ENCODE peak calls at places on chromosomes 12 and 14, in four cellular contexts. One of them, this sample, is unnamed.

GRCh38 chr12:2805146-2805525 is 7.3 kb upstream of the ITFG2 start:
- DNase-seq in BE2C: no peak
- DNase-seq in upper lobe of right lung: no peak
- DNase-seq in tibial artery: no peak
- DNase-seq in this sample: no peak

GRCh38 chr12:87720967-87721366 is 308.2 kb downstream of the C12orf50 start:
- DNase-seq in BE2C: no peak
- DNase-seq in upper lobe of right lung: no peak
- DNase-seq in tibial artery: no peak
- DNase-seq in this sample: no peak

GRCh38 chr12:8890313-8891084 is 23.8 kb upstream of the PHC1 start:
- DNase-seq in BE2C: peak; percentile 60
- DNase-seq in upper lobe of right lung: no peak
- DNase-seq in tibial artery: peak; percentile 42
- DNase-seq in this sample: peak; percentile 81

GRCh38 chr12:3200032-3200617 is 122.9 kb downstream of the TSPAN9 start:
- DNase-seq in BE2C: peak; percentile 93
- DNase-seq in upper lobe of right lung: peak; percentile 72
- DNase-seq in tibial artery: no peak
- DNase-seq in this sample: peak; percentile 100

GRCh38 chr14:31080489-31080888 is 54.3 kb upstream of the STRN3 start:
- DNase-seq in BE2C: no peak
- DNase-seq in upper lobe of right lung: no peak
- DNase-seq in tibial artery: no peak
- DNase-seq in this sample: no peak

GRCh38 chr12:104201238-104202001 is 14.2 kb upstream of the TXNRD1 start:
- DNase-seq in BE2C: peak; percentile 37
- DNase-seq in upper lobe of right lung: no peak
- DNase-seq in tibial artery: peak; percentile 37
- DNase-seq in this sample: peak; percentile 74

GRCh38 chr12:24769682-24770081 is 179.2 kb downstream of the BCAT1 start:
- DNase-seq in BE2C: no peak
- DNase-seq in upper lobe of right lung: no peak
- DNase-seq in tibial artery: no peak
- DNase-seq in this sample: no peak

GRCh38 chr12:467591-467990 is 7.9 kb downstream of the B4GALNT3 start:
- DNase-seq in BE2C: no peak
- DNase-seq in upper lobe of right lung: no peak
- DNase-seq in tibial artery: no peak
- DNase-seq in this sample: no peak

GRCh38 chr14:69931960-69932359 is 52.7 kb downstream of the SMOC1 start:
- DNase-seq in BE2C: no peak
- DNase-seq in upper lobe of right lung: no peak
- DNase-seq in tibial artery: no peak
- DNase-seq in this sample: peak; percentile 65

GRCh38 chr12:119179335-119180021 is 747 bp downstream of the HSPB8 start:
- DNase-seq in BE2C: no peak
- DNase-seq in upper lobe of right lung: no peak
- DNase-seq in tibial artery: no peak
- DNase-seq in this sample: peak; percentile 78

GRCh38 chr12:109115758-109116610 is at the start of gene ACACB:
- DNase-seq in BE2C: peak; percentile 33
- DNase-seq in upper lobe of right lung: peak; percentile 83
- DNase-seq in tibial artery: peak; percentile 65
- DNase-seq in this sample: no peak

GRCh38 chr14:21044106-21044618 is 2.0 kb downstream of the RNASE7 start:
- DNase-seq in BE2C: peak; percentile 93
- DNase-seq in upper lobe of right lung: no peak
- DNase-seq in tibial artery: no peak
- DNase-seq in this sample: no peak

GRCh38 chr12:131598717-131599116 is 112.2 kb upstream of the SFSWAP start:
- DNase-seq in BE2C: no peak
- DNase-seq in upper lobe of right lung: no peak
- DNase-seq in tibial artery: no peak
- DNase-seq in this sample: peak; percentile 83

GRCh38 chr12:115404761-115405470 is 720.9 kb upstream of the TBX3 start:
- DNase-seq in BE2C: no peak
- DNase-seq in upper lobe of right lung: no peak
- DNase-seq in tibial artery: no peak
- DNase-seq in this sample: no peak
- H3K4me3 ChIP-seq in BE2C: no peak overlapping the region
- H3K4me3 ChIP-seq in upper lobe of right lung: no peak overlapping the region
- H3K4me3 ChIP-seq in tibial artery: no peak overlapping the region
- H3K4me3 ChIP-seq in this sample: no peak overlapping the region

GRCh38 chr12:30795660-30796507 is 41.1 kb upstream of the CAPRIN2 start:
- DNase-seq in BE2C: peak; percentile 57
- DNase-seq in upper lobe of right lung: peak; percentile 77
- DNase-seq in tibial artery: peak; percentile 65
- DNase-seq in this sample: peak; percentile 88

GRCh38 chr12:30797689-30798088 is 42.9 kb upstream of the CAPRIN2 start:
- DNase-seq in BE2C: no peak
- DNase-seq in upper lobe of right lung: no peak
- DNase-seq in tibial artery: no peak
- DNase-seq in this sample: no peak

GRCh38 chr12:30796891-30797371 is 42.2 kb upstream of the CAPRIN2 start:
- DNase-seq in BE2C: no peak
- DNase-seq in upper lobe of right lung: no peak
- DNase-seq in tibial artery: no peak
- DNase-seq in this sample: peak; percentile 73

GRCh38 chr12:30795410-30795659 is 40.6 kb upstream of the CAPRIN2 start:
- DNase-seq in BE2C: no peak
- DNase-seq in upper lobe of right lung: no peak
- DNase-seq in tibial artery: no peak
- DNase-seq in this sample: no peak

GRCh38 chr12:30796508-30796780 is 41.7 kb upstream of the CAPRIN2 start:
- DNase-seq in BE2C: peak; percentile 22
- DNase-seq in upper lobe of right lung: no peak
- DNase-seq in tibial artery: no peak
- DNase-seq in this sample: peak; percentile 91
- H3K27me3 ChIP-seq in BE2C: peaks cover 15% of the 10 kb centered on the region
- H3K27me3 ChIP-seq in upper lobe of right lung: peaks cover 9% of the 10 kb centered on the region
- H3K27me3 ChIP-seq in tibial artery: peaks cover 3% of the 10 kb centered on the region
- H3K27me3 ChIP-seq in this sample: no peaks in the 10 kb centered on the region

GRCh38 chr12:123453165-123453564 is 4.8 kb upstream of the SNRNP35 start:
- DNase-seq in BE2C: no peak
- DNase-seq in upper lobe of right lung: no peak
- DNase-seq in tibial artery: no peak
- DNase-seq in this sample: no peak
- H3K36me3 ChIP-seq in BE2C: no peaks in the 10 kb centered on the region
- H3K36me3 ChIP-seq in upper lobe of right lung: no peaks in the 10 kb centered on the region
- H3K36me3 ChIP-seq in tibial artery: no peaks in the 10 kb centered on the region
- H3K36me3 ChIP-seq in this sample: no peaks in the 10 kb centered on the region

GRCh38 chr12:57611116-57611809 is at the start of gene ARHGEF25:
- DNase-seq in BE2C: peak; percentile 89
- DNase-seq in upper lobe of right lung: no peak
- DNase-seq in tibial artery: peak; percentile 64
- DNase-seq in this sample: peak; percentile 97
- H3K4me3 ChIP-seq in BE2C: peak within 1 kb of the TSS; percentile 72
- H3K4me3 ChIP-seq in upper lobe of right lung: peak within 1 kb of the TSS; percentile 62
- H3K4me3 ChIP-seq in tibial artery: peak within 1 kb of the TSS; percentile 85
- H3K4me3 ChIP-seq in this sample: peak within 1 kb of the TSS; percentile 63

GRCh38 chr14:100785626-100786025 is 40.3 kb upstream of the MEG3 start:
- DNase-seq in BE2C: peak; percentile 3
- DNase-seq in upper lobe of right lung: no peak
- DNase-seq in tibial artery: no peak
- DNase-seq in this sample: no peak

GRCh38 chr14:100787659-100788058 is 38.3 kb upstream of the MEG3 start:
- DNase-seq in BE2C: no peak
- DNase-seq in upper lobe of right lung: no peak
- DNase-seq in tibial artery: no peak
- DNase-seq in this sample: no peak

GRCh38 chr14:100785338-100785615 is 40.6 kb upstream of the MEG3 start:
- DNase-seq in BE2C: peak; percentile 2
- DNase-seq in upper lobe of right lung: no peak
- DNase-seq in tibial artery: no peak
- DNase-seq in this sample: no peak

GRCh38 chr14:100786131-100786530 is 39.8 kb upstream of the MEG3 start:
- DNase-seq in BE2C: peak; percentile 5
- DNase-seq in upper lobe of right lung: no peak
- DNase-seq in tibial artery: no peak
- DNase-seq in this sample: no peak

GRCh38 chr14:100786820-100787219 is 39.1 kb upstream of the MEG3 start:
- DNase-seq in BE2C: no peak
- DNase-seq in upper lobe of right lung: no peak
- DNase-seq in tibial artery: no peak
- DNase-seq in this sample: no peak
- H3K27me3 ChIP-seq in BE2C: no peaks in the 10 kb centered on the region
- H3K27me3 ChIP-seq in upper lobe of right lung: peaks cover 4% of the 10 kb centered on the region
- H3K27me3 ChIP-seq in tibial artery: peaks cover 39% of the 10 kb centered on the region
- H3K27me3 ChIP-seq in this sample: no peaks in the 10 kb centered on the region

GRCh38 chr14:91159182-91159581 is 45.3 kb downstream of the DGLUCY start:
- DNase-seq in BE2C: no peak
- DNase-seq in upper lobe of right lung: peak; percentile 79
- DNase-seq in tibial artery: no peak
- DNase-seq in this sample: no peak

GRCh38 chr14:91155626-91156089 is 41.8 kb downstream of the DGLUCY start:
- DNase-seq in BE2C: no peak
- DNase-seq in upper lobe of right lung: no peak
- DNase-seq in tibial artery: no peak
- DNase-seq in this sample: no peak

GRCh38 chr14:91158091-91158790 is 44.4 kb downstream of the DGLUCY start:
- DNase-seq in BE2C: no peak
- DNase-seq in upper lobe of right lung: peak; percentile 85
- DNase-seq in tibial artery: no peak
- DNase-seq in this sample: no peak

GRCh38 chr14:91163316-91163715 is 49.4 kb downstream of the DGLUCY start:
- DNase-seq in BE2C: no peak
- DNase-seq in upper lobe of right lung: no peak
- DNase-seq in tibial artery: no peak
- DNase-seq in this sample: no peak

GRCh38 chr14:91159906-91160305 is 46.0 kb downstream of the DGLUCY start:
- DNase-seq in BE2C: no peak
- DNase-seq in upper lobe of right lung: no peak
- DNase-seq in tibial artery: no peak
- DNase-seq in this sample: no peak
- H3K36me3 ChIP-seq in BE2C: no peaks in the 10 kb centered on the region
- H3K36me3 ChIP-seq in upper lobe of right lung: peaks cover 72% of the 10 kb centered on the region
- H3K36me3 ChIP-seq in tibial artery: peaks cover 72% of the 10 kb centered on the region
- H3K36me3 ChIP-seq in this sample: peaks cover 9% of the 10 kb centered on the region

This sample was measured in H7.